ENCODE peak calls at places on chromosomes 3 and 15, in ten cellular contexts. D, Z, J, O, N, W, U, G, M and R are unnamed samples.
A peak's percentile ranks its signal among the peaks of the same experiment; 100 is the strongest.

GRCh38 chr15:31347981-31348803 is 21.6 kb downstream of the KLF13 start:
- DNase-seq in D (no peak), Z (no peak), J (no peak), O (no peak), N (no peak), W (no peak), U (no peak), G (no peak), M (no peak), R (no peak)

GRCh38 chr3:155664922-155665695 is 79.8 kb downstream of the PLCH1 start:
- DNase-seq in D (peak; percentile 84), Z (peak; percentile 83), J (no peak), O (peak; percentile 87), N (no peak), W (no peak), U (peak; percentile 94), G (peak; percentile 94), M (peak; percentile 74), R (no peak)

GRCh38 chr3:14685204-14685603 is 10.3 kb downstream of the C3orf20 start:
- DNase-seq in D (no peak), Z (no peak), J (no peak), O (no peak), N (no peak), W (no peak), U (peak; percentile 24), G (no peak), M (no peak), R (no peak)

GRCh38 chr3:182787302-182788036 is 5.8 kb upstream of the ATP11B start:
- DNase-seq in D (no peak), Z (no peak), J (no peak), O (no peak), N (no peak), W (no peak), U (no peak), G (no peak), M (no peak), R (no peak)

GRCh38 chr3:174783502-174783901 is 75.6 kb upstream of the NAALADL2 start:
- DNase-seq in D (no peak), Z (no peak), J (no peak), O (no peak), N (no peak), W (no peak), U (no peak), G (no peak), M (no peak), R (no peak)

GRCh38 chr15:25737218-25737643 is 125.9 kb downstream of the ATP10A start:
- DNase-seq in D (no peak), Z (no peak), J (no peak), O (no peak), N (no peak), W (no peak), U (no peak), G (peak; percentile 70), M (no peak), R (no peak)

GRCh38 chr3:64229903-64230302 is 4.6 kb upstream of the PRICKLE2 start:
- DNase-seq in D (no peak), Z (peak; percentile 50), J (no peak), O (no peak), N (no peak), W (no peak), U (no peak), G (no peak), M (peak; percentile 64), R (no peak)

GRCh38 chr3:134427400-134428111 is 53.3 kb upstream of the AMOTL2 start:
- DNase-seq in D (peak; percentile 97), Z (peak; percentile 99), J (no peak), O (peak; percentile 98), N (no peak), W (no peak), U (no peak), G (peak; percentile 93), M (peak; percentile 98), R (no peak)

GRCh38 chr15:84982301-84982920 is 755 bp downstream of the PDE8A start:
- DNase-seq in D (no peak), Z (no peak), J (no peak), O (no peak), N (no peak), W (peak; percentile 21), U (no peak), G (peak; percentile 21), M (no peak), R (no peak)

GRCh38 chr3:39809181-39809994 is at the start of gene MYRIP:
- DNase-seq in D (no peak), Z (no peak), J (peak; percentile 76), O (no peak), N (peak; percentile 84), W (no peak), U (peak; percentile 36), G (no peak), M (no peak), R (peak; percentile 93)

GRCh38 chr3:172354931-172355499 is 93.2 kb downstream of the GHSR start:
- DNase-seq in D (no peak), Z (no peak), J (no peak), O (no peak), N (no peak), W (no peak), U (no peak), G (no peak), M (no peak), R (no peak)

GRCh38 chr3:175270199-175270837 is 411.2 kb downstream of the NAALADL2 start:
- DNase-seq in D (no peak), Z (no peak), J (no peak), O (peak; percentile 80), N (peak; percentile 62), W (no peak), U (no peak), G (peak; percentile 8), M (no peak), R (no peak)

GRCh38 chr3:66267031-66267430 is 46.2 kb downstream of the SLC25A26 start:
- DNase-seq in D (no peak), Z (no peak), J (no peak), O (no peak), N (peak; percentile 43), W (no peak), U (no peak), G (no peak), M (no peak), R (peak; percentile 60)

GRCh38 chr3:180802837-180803236 is 109.6 kb upstream of the FXR1 start:
- DNase-seq in D (peak; percentile 9), Z (peak; percentile 26), J (no peak), O (peak; percentile 3), N (peak; percentile 17), W (no peak), U (peak; percentile 14), G (no peak), M (peak; percentile 63), R (no peak)

GRCh38 chr15:75641603-75642002 is 1.6 kb upstream of the IMP3 start:
- DNase-seq in D (no peak), Z (no peak), J (no peak), O (no peak), N (no peak), W (no peak), U (no peak), G (no peak), M (no peak), R (no peak)

GRCh38 chr15:92907229-92907628 is 7.1 kb downstream of the CHD2 start:
- DNase-seq in D (no peak), Z (peak; percentile 45), J (no peak), O (no peak), N (no peak), W (no peak), U (no peak), G (peak; percentile 2), M (peak; percentile 56), R (no peak)

GRCh38 chr3:196097373-196098154 is 15.7 kb upstream of the TFRC start:
- DNase-seq in D (no peak), Z (peak; percentile 40), J (no peak), O (no peak), N (no peak), W (no peak), U (no peak), G (no peak), M (no peak), R (no peak)

GRCh38 chr3:41345788-41346187 is 146.5 kb downstream of the CTNNB1 start:
- DNase-seq in D (no peak), Z (no peak), J (no peak), O (no peak), N (no peak), W (no peak), U (no peak), G (no peak), M (no peak), R (no peak)

GRCh38 chr3:56940331-56940730 is 120.1 kb upstream of the SPATA12 start:
- DNase-seq in D (no peak), Z (no peak), J (no peak), O (no peak), N (no peak), W (no peak), U (no peak), G (no peak), M (no peak), R (no peak)

GRCh38 chr15:92158426-92158825 is 235.3 kb upstream of the ST8SIA2 start:
- DNase-seq in D (no peak), Z (peak; percentile 94), J (no peak), O (no peak), N (no peak), W (peak; percentile 2), U (no peak), G (no peak), M (peak; percentile 25), R (no peak)

GRCh38 chr3:29488922-29489321 is 208.1 kb downstream of the RBMS3 start:
- DNase-seq in D (no peak), Z (peak; percentile 81), J (no peak), O (no peak), N (peak; percentile 4), W (no peak), U (no peak), G (peak; percentile 10), M (no peak), R (no peak)

GRCh38 chr3:2511356-2511755 is 412.7 kb downstream of the CNTN4 start:
- DNase-seq in D (no peak), Z (no peak), J (no peak), O (no peak), N (peak; percentile 88), W (no peak), U (no peak), G (no peak), M (no peak), R (no peak)

GRCh38 chr15:57597431-57597830 is 5.7 kb downstream of the MYZAP start:
- DNase-seq in D (no peak), Z (no peak), J (no peak), O (no peak), N (no peak), W (no peak), U (no peak), G (no peak), M (no peak), R (no peak)

GRCh38 chr15:39919740-39920509 is at the start of gene GPR176:
- DNase-seq in D (peak; percentile 89), Z (no peak), J (peak; percentile 54), O (no peak), N (peak; percentile 34), W (no peak), U (no peak), G (peak; percentile 96), M (peak; percentile 39), R (peak; percentile 38)

GRCh38 chr15:67801926-67802914 is 23.1 kb upstream of the SKOR1 start:
- DNase-seq in D (no peak), Z (no peak), J (no peak), O (no peak), N (no peak), W (no peak), U (no peak), G (no peak), M (no peak), R (no peak)

GRCh38 chr3:135199137-135199536 is 404.1 kb downstream of the EPHB1 start:
- DNase-seq in D (no peak), Z (no peak), J (no peak), O (no peak), N (no peak), W (no peak), U (no peak), G (no peak), M (no peak), R (no peak)